ENCODE peak calls at places on chromosome 2, in ten cellular contexts. G is ureter; Y is activated CD8-positive, alpha-beta memory T cell treated with anti-CD3 and anti-CD28 coated beads for 1 hour; A is spleen; V is HepG2; K is stimulated activated CD4-positive, alpha-beta T cell treated with anti-CD3 and anti-CD28 coated beads, Interleukin-2, amount 100 ng/mL, for 24 hours; D is mucosa of descending colon; C is pulmonary artery endothelial cell; W is Right ventricle myocardium superior; O is keratinocyte. E is an unnamed sample.

GRCh38 chr2:120765911-120766757 is 30.5 kb downstream of the GLI2 start:
- DNase-seq in G (peak), O (no peak), A (peak), Y (no peak), W (peak), K (no peak), C (no peak), V (no peak), D (peak), E (peak)

GRCh38 chr2:65465857-65466256 is 33.5 kb upstream of the SPRED2 start:
- DNase-seq in O (no peak), W (peak), Y (no peak), G (no peak), D (no peak), V (no peak), A (no peak), C (no peak), K (no peak), E (peak)

GRCh38 chr2:214649440-214650205 is 159.9 kb downstream of the BARD1 start:
- DNase-seq in V (no peak), A (no peak), O (no peak), D (no peak), Y (no peak), G (no peak), K (no peak), W (no peak), C (no peak), E (no peak)

GRCh38 chr2:145018502-145018901 is 498.6 kb upstream of the ZEB2 start:
- DNase-seq in W (no peak), K (no peak), O (no peak), D (no peak), A (no peak), Y (no peak), C (no peak), G (no peak), V (no peak), E (no peak)

GRCh38 chr2:239948100-239948881 is 76.9 kb downstream of the NDUFA10 start:
- DNase-seq in W (peak), Y (no peak), V (no peak), O (no peak), D (no peak), A (peak), K (no peak), C (no peak), G (no peak), E (no peak)

GRCh38 chr2:157871415-157871814 is 4.7 kb downstream of the ACVR1 start:
- DNase-seq in Y (no peak), O (no peak), A (no peak), C (no peak), D (no peak), W (no peak), G (no peak), V (peak), K (no peak), E (no peak)

GRCh38 chr2:193929131-193929530 is 1727.9 kb upstream of the SLC39A10 start:
- DNase-seq in G (no peak), C (no peak), K (no peak), D (no peak), O (no peak), Y (no peak), V (no peak), A (no peak), W (no peak), E (no peak)

GRCh38 chr2:174600349-174600748 is 2.7 kb upstream of the WIPF1 start:
- DNase-seq in Y (no peak), G (no peak), K (no peak), A (no peak), O (no peak), V (no peak), C (no peak), W (no peak), D (no peak), E (no peak)

GRCh38 chr2:99180755-99181647 is at the start of the genes MITD1 and MRPL30:
- DNase-seq in O (peak), D (peak), C (peak), A (peak), W (peak), K (peak), V (peak), G (peak), Y (peak), E (peak)

GRCh38 chr2:95326433-95327140 is 29.4 kb downstream of the KCNIP3 start:
- DNase-seq in Y (no peak), K (no peak), C (no peak), V (no peak), O (no peak), G (no peak), W (no peak), A (no peak), D (no peak), E (no peak)

GRCh38 chr2:40279001-40279400 is 172.9 kb downstream of the SLC8A1 start:
- DNase-seq in A (no peak), O (no peak), Y (no peak), D (no peak), V (no peak), K (no peak), W (no peak), C (no peak), G (no peak), E (no peak)

GRCh38 chr2:45643543-45644542 is 7.6 kb upstream of the PRKCE start:
- DNase-seq in O (no peak), V (peak), D (peak), Y (peak), A (peak), G (peak), K (peak), C (no peak), W (peak), E (peak)

GRCh38 chr2:20093263-20094141 is 42.1 kb upstream of the LAPTM4A start:
- DNase-seq in O (peak), Y (no peak), C (peak), D (peak), A (no peak), K (no peak), W (peak), V (peak), G (no peak), E (peak)

GRCh38 chr2:3108105-3108504 is 269.5 kb downstream of the EIPR1 start:
- DNase-seq in D (no peak), O (no peak), C (no peak), Y (no peak), A (peak), K (no peak), W (no peak), V (no peak), G (no peak), E (no peak)

GRCh38 chr2:231926761-231927565 is 767 bp upstream of the NPPC start:
- DNase-seq in W (no peak), G (peak), C (no peak), O (no peak), V (no peak), Y (no peak), A (peak), K (no peak), D (peak), E (peak)

GRCh38 chr2:167965907-167966306 is 281.5 kb downstream of the STK39 start:
- DNase-seq in G (no peak), V (no peak), K (no peak), C (no peak), D (no peak), O (no peak), A (no peak), Y (no peak), W (no peak), E (no peak)

GRCh38 chr2:44244135-44244871 is 31.0 kb upstream of the SLC3A1 start:
- DNase-seq in W (peak), C (peak), O (no peak), A (no peak), D (peak), K (peak), V (peak), G (peak), Y (peak), E (peak)

GRCh38 chr2:178848335-178848734 is 41.1 kb upstream of the TTN start:
- DNase-seq in Y (no peak), K (no peak), A (no peak), D (no peak), O (no peak), G (no peak), V (no peak), W (no peak), C (no peak), E (no peak)

GRCh38 chr2:12709207-12709522 is 7.6 kb upstream of the TRIB2 start:
- DNase-seq in O (no peak), D (no peak), W (no peak), K (no peak), C (no peak), A (no peak), Y (no peak), V (no peak), G (no peak), E (no peak)

GRCh38 chr2:232505805-232506360 is 14.3 kb upstream of the PRSS56 start:
- DNase-seq in G (no peak), Y (no peak), V (no peak), D (no peak), C (no peak), W (no peak), A (no peak), K (no peak), O (no peak), E (no peak)

GRCh38 chr2:151280276-151280675 is 9.2 kb downstream of the NMI start:
- DNase-seq in W (no peak), Y (no peak), O (no peak), D (no peak), A (no peak), G (no peak), K (no peak), C (no peak), V (no peak), E (no peak)

GRCh38 chr2:240449764-240450531 is 14.5 kb downstream of the GPC1 start:
- DNase-seq in O (no peak), W (peak), Y (no peak), A (no peak), C (no peak), V (no peak), G (no peak), D (no peak), K (no peak), E (peak)

GRCh38 chr2:41856946-41857345 is 190.9 kb upstream of the PKDCC start:
- DNase-seq in O (no peak), A (no peak), V (no peak), Y (no peak), C (no peak), G (no peak), D (no peak), K (no peak), W (no peak), E (no peak)

GRCh38 chr2:25082002-25082622 is 40.2 kb downstream of the EFR3B start:
- DNase-seq in A (no peak), K (no peak), W (no peak), D (no peak), C (no peak), O (no peak), G (no peak), Y (no peak), V (no peak), E (peak)

GRCh38 chr2:148501545-148501944 is 143.0 kb upstream of the EPC2 start:
- DNase-seq in O (no peak), V (no peak), W (no peak), K (no peak), A (no peak), D (peak), C (no peak), G (no peak), Y (no peak), E (no peak)

GRCh38 chr2:221461911-221462310 is 110.2 kb downstream of the EPHA4 start:
- DNase-seq in A (no peak), K (no peak), G (no peak), D (no peak), Y (no peak), O (no peak), W (no peak), C (no peak), V (no peak), E (no peak)

GRCh38 chr2:111202266-111203040 is 81.7 kb downstream of the BCL2L11 start:
- DNase-seq in A (no peak), D (no peak), V (no peak), K (no peak), O (no peak), Y (no peak), G (no peak), C (no peak), W (no peak), E (no peak)

GRCh38 chr2:223101340-223102039 is 49.5 kb downstream of the KCNE4 start:
- DNase-seq in Y (no peak), A (no peak), G (no peak), W (no peak), C (no peak), O (peak), K (no peak), D (peak), V (peak), E (no peak)

GRCh38 chr2:192828175-192828574 is 633.4 kb upstream of the TMEFF2 start:
- DNase-seq in V (no peak), Y (no peak), G (no peak), K (no peak), A (peak), O (no peak), C (no peak), W (no peak), D (no peak), E (no peak)

GRCh38 chr2:111697560-111697959 is 186.4 kb downstream of the ANAPC1 start:
- DNase-seq in D (peak), K (no peak), Y (no peak), G (no peak), W (no peak), C (no peak), A (no peak), V (no peak), O (no peak), E (no peak)

GRCh38 chr2:54741250-54741649 is 17.8 kb downstream of the EML6 start:
- DNase-seq in Y (no peak), K (no peak), O (no peak), D (no peak), G (no peak), C (no peak), A (no peak), W (no peak), V (no peak), E (no peak)

GRCh38 chr2:43217228-43218220 is 8.9 kb downstream of the ZFP36L2 start:
- DNase-seq in Y (no peak), D (no peak), K (no peak), G (no peak), W (no peak), O (no peak), V (no peak), A (peak), C (no peak), E (no peak)